ENCODE peak calls at places on chromosomes 12 and 14, in eight cellular contexts. M is caudate nucleus; Y is CD8-positive, alpha-beta T cell; L is cardiac muscle cell; A is hepatocyte; S is GM23338; D is HCT116; V is heart left ventricle. Q is an unnamed sample.

GRCh38 chr12:91361864-91362263 is 179.2 kb upstream of the DCN start:
- DNase-seq in M (no peak), Y (no peak), L (peak), A (peak), S (peak), D (peak), V (no peak), Q (no peak)

GRCh38 chr12:94731733-94732360 is 81.5 kb upstream of the TMCC3 start:
- DNase-seq in M (no peak), Y (no peak), L (no peak), A (no peak), S (no peak), D (no peak), V (no peak), Q (peak)

GRCh38 chr14:58923751-58924405 is 264.6 kb upstream of the DAAM1 start:
- DNase-seq in M (no peak), Y (no peak), L (no peak), A (no peak), S (peak), D (no peak), V (no peak), Q (no peak)

GRCh38 chr12:120079352-120080042 is 37.1 kb downstream of the RAB35 start:
- DNase-seq in M (no peak), Y (no peak), L (no peak), A (no peak), S (no peak), D (peak), V (no peak), Q (peak)

GRCh38 chr12:80044694-80045046 is 54.7 kb upstream of the OTOGL start:
- DNase-seq in M (no peak), Y (no peak), L (peak), A (no peak), S (no peak), D (peak), V (no peak), Q (peak)

GRCh38 chr14:35875296-35875695 is 49.2 kb downstream of the BRMS1L start:
- DNase-seq in M (no peak), Y (no peak), L (peak), A (no peak), S (no peak), D (no peak), V (no peak), Q (no peak)

GRCh38 chr12:95177201-95177768 is 40.0 kb downstream of the FGD6 start:
- DNase-seq in M (no peak), Y (no peak), L (peak), A (no peak), S (peak), D (no peak), V (no peak), Q (no peak)

GRCh38 chr12:52243774-52244614 is 11.0 kb downstream of the KRT7 start:
- DNase-seq in M (no peak), Y (peak), L (peak), A (peak), S (no peak), D (no peak), V (peak), Q (peak)

GRCh38 chr14:34018564-34019244 is 67.8 kb upstream of the EGLN3 start:
- DNase-seq in M (peak), Y (no peak), L (peak), A (no peak), S (peak), D (no peak), V (peak), Q (no peak)

GRCh38 chr12:45989857-45990467 is 412 bp downstream of the SCAF11 start:
- DNase-seq in M (peak), Y (peak), L (peak), A (peak), S (peak), D (peak), V (peak), Q (no peak)

GRCh38 chr14:81529391-81529790 is 4.3 kb downstream of the SEL1L start:
- DNase-seq in M (no peak), Y (no peak), L (peak), A (no peak), S (no peak), D (peak), V (no peak), Q (no peak)

GRCh38 chr12:42936991-42937390 is 347.4 kb upstream of the PRICKLE1 start:
- DNase-seq in M (no peak), Y (no peak), L (no peak), A (no peak), S (no peak), D (no peak), V (no peak), Q (no peak)

GRCh38 chr12:114945351-114945750 is 261.4 kb upstream of the TBX3 start:
- DNase-seq in M (no peak), Y (no peak), L (peak), A (no peak), S (no peak), D (no peak), V (no peak), Q (no peak)

GRCh38 chr12:127411981-127412380 is 855.0 kb upstream of the TMEM132C start:
- DNase-seq in M (no peak), Y (no peak), L (no peak), A (no peak), S (no peak), D (no peak), V (no peak), Q (no peak)

GRCh38 chr12:104290320-104290719 is 13.2 kb upstream of the EID3 start:
- DNase-seq in M (no peak), Y (no peak), L (no peak), A (no peak), S (no peak), D (no peak), V (no peak), Q (no peak)

GRCh38 chr12:6927379-6927991 is at the start of gene ATN1:
- DNase-seq in M (peak), Y (no peak), L (peak), A (peak), S (peak), D (no peak), V (peak), Q (no peak)

GRCh38 chr14:72753044-72753710 is 140.7 kb downstream of the DPF3 start:
- DNase-seq in M (no peak), Y (no peak), L (no peak), A (no peak), S (no peak), D (no peak), V (no peak), Q (no peak)

GRCh38 chr12:122021822-122022392 is at the start of gene BCL7A:
- DNase-seq in M (peak), Y (peak), L (peak), A (peak), S (peak), D (peak), V (peak), Q (peak)

GRCh38 chr14:95098984-95099599 is 58.2 kb downstream of the DICER1 start:
- DNase-seq in M (no peak), Y (peak), L (peak), A (peak), S (peak), D (peak), V (peak), Q (peak)

GRCh38 chr14:23631234-23631633 is 4.9 kb upstream of the DHRS2 start:
- DNase-seq in M (no peak), Y (no peak), L (no peak), A (no peak), S (no peak), D (no peak), V (no peak), Q (no peak)

GRCh38 chr14:75783602-75784313 is 122.7 kb downstream of the TTLL5 start:
- DNase-seq in M (no peak), Y (no peak), L (no peak), A (no peak), S (no peak), D (no peak), V (no peak), Q (no peak)

GRCh38 chr12:123938679-123939480 is 33.8 kb downstream of the CCDC92 start:
- DNase-seq in M (no peak), Y (no peak), L (peak), A (no peak), S (peak), D (no peak), V (no peak), Q (no peak)

GRCh38 chr12:53182836-53183235 is 2.1 kb upstream of the CSAD start:
- DNase-seq in M (no peak), Y (no peak), L (peak), A (no peak), S (no peak), D (no peak), V (no peak), Q (no peak)

GRCh38 chr14:104296388-104297312 is 158.3 kb downstream of the KIF26A start:
- DNase-seq in M (no peak), Y (no peak), L (peak), A (no peak), S (no peak), D (no peak), V (no peak), Q (no peak)

GRCh38 chr12:77064891-77065360 is 443 bp downstream of the E2F7 start:
- DNase-seq in M (no peak), Y (no peak), L (no peak), A (no peak), S (peak), D (no peak), V (no peak), Q (no peak)

GRCh38 chr14:104285483-104285790 is 147.1 kb downstream of the KIF26A start:
- DNase-seq in M (no peak), Y (no peak), L (no peak), A (no peak), S (no peak), D (no peak), V (no peak), Q (no peak)

GRCh38 chr14:103770902-103771301 is 55.3 kb downstream of the ZFYVE21 start:
- DNase-seq in M (no peak), Y (no peak), L (no peak), A (no peak), S (peak), D (no peak), V (no peak), Q (no peak)

GRCh38 chr14:95523051-95523817 is 6.8 kb upstream of the SYNE3 start:
- DNase-seq in M (no peak), Y (peak), L (peak), A (no peak), S (no peak), D (no peak), V (no peak), Q (no peak)

GRCh38 chr12:121582583-121583333 is 1.9 kb upstream of the KDM2B start:
- DNase-seq in M (no peak), Y (no peak), L (peak), A (no peak), S (peak), D (no peak), V (no peak), Q (no peak)

GRCh38 chr14:63248211-63248610 is 44.0 kb downstream of the RHOJ start:
- DNase-seq in M (no peak), Y (no peak), L (peak), A (no peak), S (no peak), D (no peak), V (no peak), Q (no peak)
- H3K27ac ChIP-seq in M (no peak), Y (no peak), L (no peak), A (no peak), S (no peak), D (no peak), V (no peak), Q (no peak)

GRCh38 chr12:11773889-11774677 is 124.6 kb downstream of the ETV6 start:
- DNase-seq in M (no peak), Y (no peak), L (no peak), A (no peak), S (no peak), D (no peak), V (no peak), Q (no peak)

GRCh38 chr12:11778703-11779102 is 129.2 kb downstream of the ETV6 start:
- DNase-seq in M (no peak), Y (no peak), L (peak), A (no peak), S (no peak), D (no peak), V (no peak), Q (no peak)

GRCh38 chr12:11779286-11779685 is 129.8 kb downstream of the ETV6 start:
- DNase-seq in M (no peak), Y (no peak), L (peak), A (no peak), S (no peak), D (no peak), V (no peak), Q (no peak)

GRCh38 chr12:11780521-11781101 is 131.1 kb downstream of the ETV6 start:
- DNase-seq in M (no peak), Y (no peak), L (no peak), A (no peak), S (no peak), D (no peak), V (no peak), Q (no peak)

GRCh38 chr12:11777962-11778361 is 128.5 kb downstream of the ETV6 start:
- DNase-seq in M (no peak), Y (no peak), L (no peak), A (no peak), S (no peak), D (no peak), V (no peak), Q (no peak)
- H3K27ac ChIP-seq in M (no peak), Y (no peak), L (peak), A (no peak), S (peak), D (no peak), V (peak), Q (no peak)

GRCh38 chr12:57496822-57497221 is 9.0 kb downstream of the MARS1 start:
- DNase-seq in M (no peak), Y (no peak), L (no peak), A (no peak), S (no peak), D (no peak), V (no peak), Q (no peak)
- H3K27ac ChIP-seq in M (no peak), Y (no peak), L (no peak), A (no peak), S (peak), D (no peak), V (no peak), Q (no peak)

GRCh38 chr14:102363182-102363952 is 626 bp downstream of the TECPR2 start:
- DNase-seq in M (no peak), Y (peak), L (peak), A (peak), S (peak), D (no peak), V (no peak), Q (no peak)
- H3K27ac ChIP-seq in M (peak), Y (peak), L (peak), A (peak), S (no peak), D (peak), V (peak), Q (peak)

DNA sequence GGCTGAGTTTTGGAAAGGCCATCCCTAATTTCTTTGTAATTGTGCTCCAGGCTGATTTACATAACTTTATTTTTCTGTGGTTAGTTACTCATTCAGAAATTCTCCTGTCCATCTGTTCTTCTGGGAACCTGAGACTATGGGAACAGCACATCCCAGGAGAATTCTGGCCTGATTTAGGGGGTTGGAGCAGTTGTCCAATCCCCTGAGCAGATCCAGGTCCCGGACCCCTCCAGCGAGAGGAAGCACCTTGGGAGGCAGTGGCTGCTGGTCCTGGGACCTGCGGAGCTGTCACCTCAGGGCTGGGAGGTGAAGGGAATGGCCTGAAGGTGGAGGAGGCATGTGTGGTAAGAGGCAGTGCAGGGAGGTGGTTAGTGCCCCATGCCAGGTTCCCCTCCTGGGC is 40.4 kb downstream of the TSPAN9 start:
- DNase-seq in M (no peak), Y (no peak), L (peak), A (no peak), S (no peak), D (no peak), V (no peak), Q (no peak)
- H3K27ac ChIP-seq in M (no peak), Y (no peak), L (no peak), A (no peak), S (no peak), D (no peak), V (peak), Q (no peak)

DNA sequence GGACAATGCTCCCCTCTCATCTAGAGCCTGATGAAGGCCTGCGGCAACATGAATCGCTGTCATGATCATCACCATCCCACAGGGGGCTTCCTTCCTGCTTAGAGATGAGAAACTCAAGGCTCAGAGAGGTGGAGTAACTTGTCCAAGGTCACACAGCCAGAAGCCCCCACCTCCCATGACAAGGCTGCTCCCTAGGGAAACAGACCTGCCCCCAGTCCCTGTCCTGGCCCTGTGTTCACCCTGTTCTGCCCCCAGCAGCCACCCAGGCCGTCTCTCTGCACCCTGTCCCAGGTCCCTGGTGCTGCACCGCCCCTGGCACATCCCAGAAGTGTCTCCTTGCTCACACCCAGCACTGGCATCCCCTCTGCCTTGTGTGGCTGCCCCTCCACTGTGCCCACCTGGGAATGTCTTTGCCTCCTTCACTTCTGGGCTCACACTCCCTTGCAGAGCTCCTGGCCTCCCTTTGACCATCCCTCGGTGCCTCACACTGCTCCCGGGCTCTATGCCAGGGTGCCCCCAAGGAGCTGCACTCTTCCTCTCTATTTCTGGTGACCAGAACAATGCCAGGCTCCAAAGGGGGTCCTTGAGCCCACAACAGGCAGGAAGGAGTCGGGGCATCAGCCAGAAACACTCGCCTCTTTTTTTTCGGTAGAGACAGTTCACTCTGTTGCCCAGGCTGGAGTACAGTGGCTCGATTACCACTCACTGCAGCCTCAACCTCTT is 70.5 kb downstream of the BCL11B start:
- DNase-seq in M (no peak), Y (peak), L (no peak), A (no peak), S (peak), D (no peak), V (no peak), Q (no peak)
- H3K27ac ChIP-seq in M (no peak), Y (peak), L (no peak), A (no peak), S (no peak), D (no peak), V (no peak), Q (no peak)

DNA sequence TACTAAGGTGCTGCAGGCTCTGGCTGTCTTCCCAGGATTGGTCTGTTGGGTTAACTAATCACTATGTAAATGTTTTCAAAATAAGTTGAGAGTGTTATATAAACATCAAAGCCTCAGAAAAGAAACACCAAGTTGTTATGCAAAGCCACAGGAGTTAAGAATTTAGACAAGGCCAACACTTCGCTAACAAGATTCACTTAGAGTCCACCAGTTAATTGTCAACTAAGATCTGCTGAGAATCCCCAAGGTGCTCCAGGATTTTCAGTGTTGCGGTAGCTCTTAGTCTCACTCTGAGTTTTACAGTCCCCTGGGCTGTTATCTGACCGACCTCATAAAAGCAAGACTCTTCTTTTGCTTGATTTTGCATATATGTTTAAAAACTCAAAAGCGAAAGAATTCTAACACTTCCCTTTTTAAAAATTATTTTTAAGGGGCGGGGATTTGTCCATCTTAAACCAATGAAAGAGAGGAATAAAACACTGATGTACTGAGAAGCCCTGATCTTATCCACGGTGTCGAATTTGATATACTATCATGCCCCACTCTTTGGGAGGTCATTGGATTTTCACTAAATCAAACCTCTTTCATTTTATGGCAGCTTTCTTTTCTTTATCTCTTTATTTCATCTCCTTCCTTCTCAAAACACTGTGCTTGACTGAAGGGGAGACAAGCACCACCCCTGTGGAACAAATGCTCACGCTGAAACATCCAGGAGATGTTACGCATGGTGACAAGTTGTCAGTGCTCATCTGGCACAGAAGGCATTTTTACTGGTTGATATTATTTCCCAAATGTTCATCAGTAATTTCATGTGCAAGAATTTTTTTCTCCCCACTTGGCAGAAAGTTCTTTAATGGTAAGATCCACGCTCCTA is 7.0 kb downstream of the NIN start:
- DNase-seq in M (no peak), Y (no peak), L (no peak), A (no peak), S (peak), D (no peak), V (no peak), Q (no peak)
- H3K27ac ChIP-seq in M (peak), Y (peak), L (no peak), A (no peak), S (no peak), D (no peak), V (no peak), Q (no peak)

DNA sequence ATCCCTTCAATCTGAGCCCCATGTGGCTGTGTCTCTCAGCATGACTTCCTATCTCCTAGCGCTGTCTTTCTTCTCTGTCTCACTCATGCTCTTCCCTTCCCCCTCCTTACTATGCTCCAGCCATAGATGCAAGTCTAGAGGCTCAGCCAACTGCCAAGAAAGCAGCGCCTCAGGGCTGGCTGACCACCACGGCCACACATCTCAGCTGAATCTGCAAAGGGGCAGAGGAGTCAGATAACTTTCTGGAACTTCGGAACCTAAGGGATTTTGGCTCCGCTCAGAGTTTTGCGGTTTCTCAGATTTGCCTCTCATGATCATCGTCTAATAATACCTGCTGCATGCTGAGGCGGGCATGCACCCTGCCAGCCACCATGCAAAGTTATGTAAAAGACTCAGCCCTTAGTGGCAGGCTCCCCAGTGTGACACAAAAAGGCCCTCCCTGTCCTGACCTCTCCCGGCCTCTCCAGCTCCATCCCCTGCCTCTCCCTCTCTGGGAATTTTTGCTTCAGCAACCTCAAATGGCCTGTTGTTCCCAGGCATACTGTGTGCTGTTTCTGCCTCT is 5.0 kb upstream of the FGF6 start:
- DNase-seq in M (no peak), Y (no peak), L (no peak), A (no peak), S (peak), D (no peak), V (no peak), Q (no peak)
- H3K27ac ChIP-seq in M (no peak), Y (no peak), L (peak), A (no peak), S (peak), D (no peak), V (no peak), Q (no peak)

Q was measured in epithelial cell of prostate.